ENCODE peak calls at places on chromosome 18, in four cellular contexts. M is adrenal gland, W is fibroblast of lung, G is upper lobe of right lung. J is an unnamed sample. For H3K36me3, the result is how much of the 10 kb centered on the place peaks cover.

GRCh38 chr18:44682181-44682870 is 1.6 kb downstream of the SETBP1 start:
- DNase-seq in G (no peak), M (no peak), W (no peak), J (no peak)

GRCh38 chr18:44324361-44324760 is 356.3 kb upstream of the SETBP1 start:
- DNase-seq in G (no peak), W (no peak), M (no peak), J (no peak)

GRCh38 chr18:59878644-59879043 is 21.2 kb upstream of the PMAIP1 start:
- DNase-seq in M (no peak), W (peak), G (no peak), J (no peak)

GRCh38 chr18:68467966-68468365 is 246.9 kb downstream of the TMX3 start:
- DNase-seq in G (no peak), W (no peak), M (no peak), J (no peak)

GRCh38 chr18:79336556-79337142 is 59.1 kb upstream of the NFATC1 start:
- DNase-seq in W (no peak), M (no peak), G (no peak), J (no peak)

GRCh38 chr18:51248685-51249084 is 51.2 kb upstream of the MEX3C start:
- DNase-seq in G (no peak), W (no peak), M (no peak), J (no peak)

GRCh38 chr18:10142496-10143160 is 228.8 kb downstream of the VAPA start:
- DNase-seq in G (no peak), M (no peak), W (peak), J (no peak)

GRCh38 chr18:39173022-39173421 is 1607.4 kb upstream of the CELF4 start:
- DNase-seq in G (no peak), M (no peak), W (peak), J (no peak)

GRCh38 chr18:32243358-32243757 is 53.5 kb downstream of the MEP1B start:
- DNase-seq in W (no peak), G (no peak), M (no peak), J (no peak)

GRCh38 chr18:332721-333513 is 65.1 kb upstream of the THOC1 start:
- DNase-seq in M (no peak), W (peak), G (no peak), J (no peak)

GRCh38 chr18:46627136-46627535 is 29.9 kb downstream of the LOXHD1 start:
- DNase-seq in W (no peak), G (no peak), M (no peak), J (no peak)

GRCh38 chr18:61921621-61922235 is 28.9 kb upstream of the RNF152 start:
- DNase-seq in W (no peak), M (no peak), G (no peak), J (no peak)

GRCh38 chr18:3463052-3463451 is 13.1 kb downstream of the TGIF1 start:
- DNase-seq in W (peak), M (no peak), G (no peak), J (no peak)

GRCh38 chr18:39935598-39935997 is 2019.4 kb upstream of the PIK3C3 start:
- DNase-seq in M (no peak), G (no peak), W (no peak), J (no peak)

GRCh38 chr18:55320399-55321255 is 267.4 kb downstream of the TCF4 start:
- DNase-seq in M (no peak), W (peak), G (no peak), J (no peak)

GRCh38 chr18:41371718-41372117 is 583.3 kb upstream of the PIK3C3 start:
- DNase-seq in G (no peak), M (no peak), W (peak), J (no peak)

GRCh38 chr18:8242306-8242705 is 366.9 kb upstream of the RAB12 start:
- DNase-seq in M (no peak), G (no peak), W (no peak), J (no peak)

GRCh38 chr18:44900627-44901026 is 219.9 kb downstream of the SETBP1 start:
- DNase-seq in G (no peak), W (no peak), M (no peak), J (no peak)

GRCh38 chr18:36593001-36593400 is 235.8 kb downstream of the TPGS2 start:
- DNase-seq in G (no peak), M (no peak), W (peak), J (no peak)

GRCh38 chr18:79400091-79400590 is 4.4 kb downstream of the NFATC1 start:
- DNase-seq in M (peak), G (peak), W (no peak), J (peak)

GRCh38 chr18:77065221-77065981 is 67.2 kb downstream of the MBP start:
- DNase-seq in G (peak), M (peak), W (peak), J (peak)

GRCh38 chr18:76256897-76257500 is 238.0 kb downstream of the ZNF516 start:
- DNase-seq in M (peak), W (peak), G (no peak), J (no peak)

GRCh38 chr18:13183359-13183758 is 35.2 kb upstream of the LDLRAD4 start:
- DNase-seq in G (no peak), W (no peak), M (no peak), J (no peak)
- H3K4me3 ChIP-seq in G (no peak), W (no peak), M (no peak), J (no peak)

GRCh38 chr18:26073742-26074141 is 16.7 kb downstream of the SS18 start:
- DNase-seq in W (peak), G (no peak), M (no peak), J (no peak)
- H3K36me3 ChIP-seq in W (under half), G (half or more), M (under half), J (half or more)

GRCh38 chr18:31040982-31041345 is 1.6 kb downstream of the DSC3 start:
- DNase-seq in W (peak), G (no peak), M (no peak), J (no peak)
- H3K4me3 ChIP-seq in W (no peak), G (no peak), M (no peak), J (no peak)

DNA sequence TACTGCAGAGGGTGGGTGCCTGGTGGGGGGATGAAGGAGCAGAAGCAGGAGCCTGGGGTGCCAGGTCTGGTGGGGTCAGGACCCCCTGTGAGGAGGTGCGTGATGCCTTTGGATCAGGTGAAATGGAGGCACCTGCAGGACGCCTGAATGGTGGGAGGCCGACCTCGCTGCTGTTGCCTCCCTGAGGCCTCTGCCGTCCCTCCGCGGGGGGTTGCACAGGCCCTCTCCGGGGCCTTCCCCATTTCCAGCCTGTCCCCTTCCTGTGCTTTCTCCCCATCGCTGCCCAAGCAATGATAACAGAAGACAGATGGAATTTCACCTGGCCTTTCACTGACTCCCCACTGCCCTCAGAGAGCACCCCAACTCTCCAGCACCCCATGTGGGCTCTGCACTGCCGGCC is 259.3 kb downstream of the ALPK2 start:
- DNase-seq in G (no peak), M (no peak), W (no peak), J (no peak)
- H3K36me3 ChIP-seq in G (under half), M (under half), W (under half), J (half or more)

GRCh38 chr18:25326231-25327042 is 25.5 kb downstream of the ZNF521 start:
- DNase-seq in M (no peak), W (no peak), G (no peak), J (no peak)
- H3K4me3 ChIP-seq in M (no peak), W (no peak), G (no peak), J (no peak)